ENCODE peak calls at places on chromosome 11, in ten cellular contexts. One of them, this sample, is unnamed.

GRCh38 chr11:83051760-83052671 is 19.7 kb downstream of the RAB30 start:
- DNase-seq in AG04450: peak; percentile 94
- DNase-seq in GM23248: peak; percentile 96
- DNase-seq in keratinocyte: peak; percentile 73
- DNase-seq in CD8-positive, alpha-beta memory T cell: no peak
- DNase-seq in fibroblast of lung: peak; percentile 99
- DNase-seq in astrocyte: peak; percentile 97
- DNase-seq in MM.1S: no peak
- DNase-seq in colonic mucosa: no peak
- DNase-seq in heart right ventricle: peak; percentile 49
- DNase-seq in this sample: no peak

GRCh38 chr11:83773950-83774880 is 488.0 kb upstream of the CCDC90B start:
- DNase-seq in colonic mucosa: no peak
- DNase-seq in astrocyte: peak; percentile 1
- DNase-seq in heart right ventricle: no peak
- DNase-seq in GM23248: peak; percentile 71
- DNase-seq in MM.1S: no peak
- DNase-seq in keratinocyte: no peak
- DNase-seq in CD8-positive, alpha-beta memory T cell: no peak
- DNase-seq in fibroblast of lung: no peak
- DNase-seq in AG04450: no peak
- DNase-seq in this sample: no peak

GRCh38 chr11:28878025-28878424 is 769.8 kb downstream of the METTL15 start:
- DNase-seq in CD8-positive, alpha-beta memory T cell: no peak
- DNase-seq in colonic mucosa: no peak
- DNase-seq in GM23248: peak; percentile 45
- DNase-seq in keratinocyte: no peak
- DNase-seq in AG04450: no peak
- DNase-seq in heart right ventricle: no peak
- DNase-seq in astrocyte: no peak
- DNase-seq in fibroblast of lung: no peak
- DNase-seq in MM.1S: no peak
- DNase-seq in this sample: no peak

GRCh38 chr11:69815973-69816372 is 3.2 kb downstream of the FGF3 start:
- DNase-seq in MM.1S: no peak
- DNase-seq in astrocyte: no peak
- DNase-seq in keratinocyte: no peak
- DNase-seq in heart right ventricle: no peak
- DNase-seq in fibroblast of lung: no peak
- DNase-seq in colonic mucosa: no peak
- DNase-seq in CD8-positive, alpha-beta memory T cell: no peak
- DNase-seq in GM23248: no peak
- DNase-seq in AG04450: no peak
- DNase-seq in this sample: no peak

GRCh38 chr11:120339394-120339890 is 3.2 kb downstream of the ARHGEF12 start:
- DNase-seq in astrocyte: no peak
- DNase-seq in keratinocyte: no peak
- DNase-seq in colonic mucosa: peak; percentile 69
- DNase-seq in heart right ventricle: peak; percentile 23
- DNase-seq in fibroblast of lung: peak; percentile 54
- DNase-seq in MM.1S: peak; percentile 60
- DNase-seq in AG04450: no peak
- DNase-seq in CD8-positive, alpha-beta memory T cell: no peak
- DNase-seq in GM23248: peak; percentile 49
- DNase-seq in this sample: peak; percentile 12

GRCh38 chr11:17803751-17804334 is 69.3 kb downstream of the KCNC1 start:
- DNase-seq in keratinocyte: no peak
- DNase-seq in GM23248: no peak
- DNase-seq in fibroblast of lung: no peak
- DNase-seq in astrocyte: no peak
- DNase-seq in AG04450: no peak
- DNase-seq in heart right ventricle: no peak
- DNase-seq in MM.1S: no peak
- DNase-seq in CD8-positive, alpha-beta memory T cell: no peak
- DNase-seq in colonic mucosa: no peak
- DNase-seq in this sample: no peak

GRCh38 chr11:119624102-119624615 is 104.8 kb downstream of the NECTIN1 start:
- DNase-seq in heart right ventricle: no peak
- DNase-seq in MM.1S: no peak
- DNase-seq in fibroblast of lung: no peak
- DNase-seq in GM23248: no peak
- DNase-seq in keratinocyte: no peak
- DNase-seq in AG04450: no peak
- DNase-seq in astrocyte: no peak
- DNase-seq in CD8-positive, alpha-beta memory T cell: no peak
- DNase-seq in colonic mucosa: no peak
- DNase-seq in this sample: no peak

GRCh38 chr11:110473666-110474065 is 43.9 kb downstream of the FDX1 start:
- DNase-seq in AG04450: no peak
- DNase-seq in fibroblast of lung: peak; percentile 74
- DNase-seq in astrocyte: no peak
- DNase-seq in GM23248: peak; percentile 22
- DNase-seq in heart right ventricle: no peak
- DNase-seq in MM.1S: no peak
- DNase-seq in colonic mucosa: no peak
- DNase-seq in keratinocyte: no peak
- DNase-seq in CD8-positive, alpha-beta memory T cell: no peak
- DNase-seq in this sample: no peak

GRCh38 chr11:13923716-13924650 is 38.5 kb upstream of the SPON1 start:
- DNase-seq in CD8-positive, alpha-beta memory T cell: no peak
- DNase-seq in AG04450: no peak
- DNase-seq in GM23248: no peak
- DNase-seq in MM.1S: no peak
- DNase-seq in keratinocyte: no peak
- DNase-seq in astrocyte: no peak
- DNase-seq in fibroblast of lung: no peak
- DNase-seq in colonic mucosa: no peak
- DNase-seq in heart right ventricle: no peak
- DNase-seq in this sample: peak; percentile 52

GRCh38 chr11:121479839-121480238 is 27.1 kb upstream of the SORL1-AS1 start:
- DNase-seq in GM23248: no peak
- DNase-seq in fibroblast of lung: no peak
- DNase-seq in keratinocyte: no peak
- DNase-seq in CD8-positive, alpha-beta memory T cell: no peak
- DNase-seq in heart right ventricle: no peak
- DNase-seq in MM.1S: no peak
- DNase-seq in astrocyte: no peak
- DNase-seq in colonic mucosa: no peak
- DNase-seq in AG04450: no peak
- DNase-seq in this sample: no peak

GRCh38 chr11:3164540-3165151 is 464 bp downstream of the OSBPL5 start:
- DNase-seq in GM23248: no peak
- DNase-seq in MM.1S: no peak
- DNase-seq in keratinocyte: no peak
- DNase-seq in fibroblast of lung: no peak
- DNase-seq in astrocyte: no peak
- DNase-seq in AG04450: no peak
- DNase-seq in CD8-positive, alpha-beta memory T cell: no peak
- DNase-seq in heart right ventricle: peak; percentile 35
- DNase-seq in colonic mucosa: no peak
- DNase-seq in this sample: no peak

DNA sequence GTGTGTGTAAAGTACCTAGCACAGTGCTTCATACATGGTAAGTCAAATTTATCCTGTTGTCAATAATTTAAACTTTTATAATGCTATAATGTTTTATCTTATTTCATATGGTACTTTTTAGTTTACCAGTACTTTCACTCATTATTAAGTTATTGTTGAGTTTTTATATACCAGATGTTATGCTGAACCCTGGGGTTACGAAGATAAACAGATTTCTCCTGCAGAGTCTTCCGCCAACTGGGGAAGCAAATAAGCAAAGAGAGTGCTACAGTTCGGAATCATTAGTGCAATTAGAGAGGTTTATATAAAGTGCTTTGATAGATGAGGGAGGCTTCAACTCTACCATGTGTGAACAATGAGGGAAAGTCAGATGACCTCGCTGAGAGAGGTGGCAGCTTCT is 362.3 kb downstream of the DYNC2H1 start:
- DNase-seq in colonic mucosa: no peak
- DNase-seq in heart right ventricle: no peak
- DNase-seq in AG04450: no peak
- DNase-seq in astrocyte: no peak
- DNase-seq in GM23248: no peak
- DNase-seq in MM.1S: peak; percentile 2
- DNase-seq in keratinocyte: no peak
- DNase-seq in CD8-positive, alpha-beta memory T cell: no peak
- DNase-seq in fibroblast of lung: no peak
- DNase-seq in this sample: no peak
- H3K27me3 ChIP-seq in colonic mucosa: no peaks in the 10 kb centered on the region
- H3K27me3 ChIP-seq in heart right ventricle: no peaks in the 10 kb centered on the region
- H3K27me3 ChIP-seq in AG04450: no peaks in the 10 kb centered on the region
- H3K27me3 ChIP-seq in astrocyte: no peaks in the 10 kb centered on the region
- H3K27me3 ChIP-seq in GM23248: no peaks in the 10 kb centered on the region
- H3K27me3 ChIP-seq in MM.1S: no peaks in the 10 kb centered on the region
- H3K27me3 ChIP-seq in keratinocyte: no peaks in the 10 kb centered on the region
- H3K27me3 ChIP-seq in CD8-positive, alpha-beta memory T cell: no peaks in the 10 kb centered on the region
- H3K27me3 ChIP-seq in fibroblast of lung: no peaks in the 10 kb centered on the region
- H3K27me3 ChIP-seq in this sample: no peaks in the 10 kb centered on the region

GRCh38 chr11:116786966-116787365 is 857 bp downstream of the ZPR1 start:
- DNase-seq in keratinocyte: no peak
- DNase-seq in MM.1S: no peak
- DNase-seq in colonic mucosa: no peak
- DNase-seq in heart right ventricle: no peak
- DNase-seq in CD8-positive, alpha-beta memory T cell: no peak
- DNase-seq in astrocyte: no peak
- DNase-seq in AG04450: no peak
- DNase-seq in fibroblast of lung: no peak
- DNase-seq in GM23248: no peak
- DNase-seq in this sample: no peak
- H3K4me3 ChIP-seq in keratinocyte: peak overlapping the region; percentile 88
- H3K4me3 ChIP-seq in MM.1S: peak overlapping the region; percentile 89
- H3K4me3 ChIP-seq in colonic mucosa: peak overlapping the region; percentile 87
- H3K4me3 ChIP-seq in heart right ventricle: peak overlapping the region; percentile 98
- H3K4me3 ChIP-seq in CD8-positive, alpha-beta memory T cell: peak overlapping the region; percentile 93
- H3K4me3 ChIP-seq in astrocyte: peak overlapping the region; percentile 91
- H3K4me3 ChIP-seq in AG04450: peak overlapping the region; percentile 89
- H3K4me3 ChIP-seq in fibroblast of lung: peak overlapping the region; percentile 79
- H3K4me3 ChIP-seq in GM23248: peak overlapping the region; percentile 97
- H3K4me3 ChIP-seq in this sample: peak overlapping the region; percentile 55

DNA sequence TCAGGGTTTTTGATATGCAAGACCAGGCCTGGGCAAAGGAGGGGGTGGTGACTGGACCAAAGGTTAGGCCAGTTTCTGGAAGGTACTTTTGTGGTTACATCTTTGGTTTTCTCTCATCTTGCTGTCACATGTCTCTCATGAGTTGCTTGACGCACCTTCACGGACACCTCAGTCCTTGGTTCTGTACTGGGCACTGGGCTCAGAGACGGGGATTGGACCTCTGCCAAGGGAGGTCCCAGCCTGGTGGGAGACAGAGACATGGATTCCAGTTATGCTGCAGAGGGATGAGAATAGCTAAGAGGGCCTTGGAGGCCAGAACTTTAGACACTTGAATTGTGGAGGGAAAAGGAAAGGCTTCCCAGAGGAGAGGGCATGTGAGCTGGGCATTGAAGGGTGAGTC is 1.7 kb downstream of the USP35 start:
- DNase-seq in keratinocyte: no peak
- DNase-seq in CD8-positive, alpha-beta memory T cell: no peak
- DNase-seq in fibroblast of lung: no peak
- DNase-seq in colonic mucosa: no peak
- DNase-seq in astrocyte: no peak
- DNase-seq in AG04450: no peak
- DNase-seq in MM.1S: no peak
- DNase-seq in heart right ventricle: no peak
- DNase-seq in GM23248: peak; percentile 27
- DNase-seq in this sample: no peak
- H3K27ac ChIP-seq in keratinocyte: no peak overlapping the region
- H3K27ac ChIP-seq in CD8-positive, alpha-beta memory T cell: no peak overlapping the region
- H3K27ac ChIP-seq in fibroblast of lung: no peak overlapping the region
- H3K27ac ChIP-seq in colonic mucosa: no peak overlapping the region
- H3K27ac ChIP-seq in astrocyte: no peak overlapping the region
- H3K27ac ChIP-seq in AG04450: no peak overlapping the region
- H3K27ac ChIP-seq in MM.1S: no peak overlapping the region
- H3K27ac ChIP-seq in heart right ventricle: no peak overlapping the region
- H3K27ac ChIP-seq in GM23248: no peak overlapping the region
- H3K27ac ChIP-seq in this sample: no peak overlapping the region

GRCh38 chr11:31827458-31828206 is 16.5 kb upstream of the PAX6 start:
- DNase-seq in astrocyte: peak; percentile 14
- DNase-seq in AG04450: peak; percentile 34
- DNase-seq in keratinocyte: no peak
- DNase-seq in fibroblast of lung: no peak
- DNase-seq in colonic mucosa: no peak
- DNase-seq in heart right ventricle: no peak
- DNase-seq in MM.1S: no peak
- DNase-seq in GM23248: no peak
- DNase-seq in CD8-positive, alpha-beta memory T cell: no peak
- DNase-seq in this sample: no peak

GRCh38 chr11:31828217-31828616 is 17.1 kb upstream of the PAX6 start:
- DNase-seq in MM.1S: no peak
- DNase-seq in fibroblast of lung: no peak
- DNase-seq in AG04450: no peak
- DNase-seq in CD8-positive, alpha-beta memory T cell: no peak
- DNase-seq in astrocyte: no peak
- DNase-seq in GM23248: no peak
- DNase-seq in colonic mucosa: no peak
- DNase-seq in keratinocyte: no peak
- DNase-seq in heart right ventricle: no peak
- DNase-seq in this sample: no peak

GRCh38 chr11:31834237-31834636 is 23.1 kb upstream of the PAX6 start:
- DNase-seq in CD8-positive, alpha-beta memory T cell: no peak
- DNase-seq in GM23248: no peak
- DNase-seq in fibroblast of lung: no peak
- DNase-seq in keratinocyte: no peak
- DNase-seq in colonic mucosa: no peak
- DNase-seq in astrocyte: no peak
- DNase-seq in MM.1S: no peak
- DNase-seq in heart right ventricle: no peak
- DNase-seq in AG04450: no peak
- DNase-seq in this sample: no peak

GRCh38 chr11:31826530-31827438 is 15.7 kb upstream of the PAX6 start:
- DNase-seq in CD8-positive, alpha-beta memory T cell: no peak
- DNase-seq in colonic mucosa: no peak
- DNase-seq in MM.1S: no peak
- DNase-seq in astrocyte: no peak
- DNase-seq in GM23248: no peak
- DNase-seq in keratinocyte: no peak
- DNase-seq in AG04450: no peak
- DNase-seq in heart right ventricle: no peak
- DNase-seq in fibroblast of lung: no peak
- DNase-seq in this sample: no peak

DNA sequence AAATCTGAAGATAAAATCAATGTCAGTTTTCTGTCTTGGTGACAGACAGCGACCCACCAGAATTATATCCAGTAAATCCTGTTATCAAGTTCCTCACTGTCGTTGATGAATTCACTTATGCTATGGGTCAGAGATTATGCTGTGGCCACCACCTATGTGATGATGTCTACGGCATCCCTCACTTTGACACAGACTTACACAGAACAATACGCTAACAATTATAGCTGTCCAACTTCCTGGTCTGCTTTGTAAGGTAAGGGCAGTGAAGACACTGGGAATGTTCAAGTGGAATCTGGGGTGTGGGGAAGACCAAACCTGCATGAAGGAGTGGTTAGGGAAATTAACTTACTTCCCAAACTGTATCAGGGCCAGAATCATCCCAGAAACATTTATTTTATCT is 19.3 kb upstream of the PAX6 start:
- DNase-seq in CD8-positive, alpha-beta memory T cell: no peak
- DNase-seq in heart right ventricle: no peak
- DNase-seq in GM23248: no peak
- DNase-seq in fibroblast of lung: no peak
- DNase-seq in AG04450: no peak
- DNase-seq in keratinocyte: no peak
- DNase-seq in colonic mucosa: no peak
- DNase-seq in astrocyte: no peak
- DNase-seq in MM.1S: no peak
- DNase-seq in this sample: no peak
- H3K27me3 ChIP-seq in CD8-positive, alpha-beta memory T cell: peaks cover 32% of the 10 kb centered on the region
- H3K27me3 ChIP-seq in heart right ventricle: peaks cover 100% of the 10 kb centered on the region
- H3K27me3 ChIP-seq in GM23248: peaks cover 84% of the 10 kb centered on the region
- H3K27me3 ChIP-seq in fibroblast of lung: peaks cover 45% of the 10 kb centered on the region
- H3K27me3 ChIP-seq in AG04450: peaks cover 63% of the 10 kb centered on the region
- H3K27me3 ChIP-seq in keratinocyte: peaks cover 52% of the 10 kb centered on the region
- H3K27me3 ChIP-seq in colonic mucosa: peaks cover 36% of the 10 kb centered on the region
- H3K27me3 ChIP-seq in astrocyte: peaks cover 57% of the 10 kb centered on the region
- H3K27me3 ChIP-seq in MM.1S: no peaks in the 10 kb centered on the region
- H3K27me3 ChIP-seq in this sample: peaks cover 39% of the 10 kb centered on the region